ENCODE peak calls at places on chromosomes 12 and 14, in nine cellular contexts. J, R, O, H, A, E, Q, W and C are unnamed samples.

GRCh38 chr12:50739611-50740010 is 24.3 kb upstream of the ATF1 start:
- DNase-seq in O (no peak), A (no peak), H (no peak), J (no peak), E (no peak), W (no peak), R (no peak), Q (no peak), C (no peak)

GRCh38 chr14:81313775-81314429 is 86.2 kb downstream of the STON2 start:
- DNase-seq in W (no peak), Q (no peak), H (peak), A (no peak), J (no peak), O (no peak), R (no peak), E (no peak), C (no peak)

GRCh38 chr14:63555572-63555971 is 12.4 kb upstream of the PPP2R5E start:
- DNase-seq in Q (no peak), A (no peak), E (no peak), W (no peak), H (no peak), J (no peak), O (no peak), R (no peak), C (no peak)

GRCh38 chr12:108350511-108350910 is 11.4 kb upstream of the CMKLR1 start:
- DNase-seq in A (no peak), R (no peak), J (no peak), W (no peak), E (no peak), H (no peak), Q (no peak), O (no peak), C (no peak)

GRCh38 chr12:39365364-39366001 is 77.4 kb downstream of the KIF21A start:
- DNase-seq in H (no peak), J (no peak), Q (no peak), O (no peak), E (no peak), R (no peak), W (no peak), A (no peak), C (no peak)

GRCh38 chr14:99889268-99889667 is 96.1 kb downstream of the EML1 start:
- DNase-seq in W (no peak), R (no peak), A (no peak), O (no peak), Q (no peak), E (no peak), J (no peak), H (no peak), C (no peak)

GRCh38 chr12:70839544-70839943 is 81.0 kb downstream of the PTPRR start:
- DNase-seq in E (no peak), O (no peak), W (no peak), H (no peak), R (no peak), A (no peak), Q (no peak), J (no peak), C (no peak)

GRCh38 chr14:70567791-70568190 is 32.7 kb downstream of the MED6 start:
- DNase-seq in E (no peak), R (no peak), H (peak), A (no peak), O (peak), W (no peak), Q (peak), J (no peak), C (peak)

GRCh38 chr12:51639361-51639760 is 48.3 kb downstream of the SCN8A start:
- DNase-seq in E (no peak), R (no peak), Q (no peak), A (no peak), H (peak), W (no peak), O (no peak), J (no peak), C (no peak)

GRCh38 chr12:106051853-106052531 is 86.8 kb downstream of the NUAK1 start:
- DNase-seq in O (no peak), E (no peak), J (no peak), A (no peak), W (no peak), H (peak), Q (no peak), R (no peak), C (no peak)

GRCh38 chr14:99643343-99643742 is 1.6 kb upstream of the HHIPL1 start:
- DNase-seq in E (no peak), R (no peak), H (no peak), Q (peak), A (no peak), J (no peak), W (no peak), O (no peak), C (no peak)

GRCh38 chr14:86296173-86296572 is 766.2 kb downstream of the FLRT2 start:
- DNase-seq in W (no peak), E (no peak), O (no peak), R (no peak), J (no peak), A (no peak), H (no peak), Q (no peak), C (no peak)

GRCh38 chr14:99884834-99885648 is 91.8 kb downstream of the EML1 start:
- DNase-seq in R (no peak), J (no peak), W (no peak), H (peak), Q (peak), E (no peak), A (no peak), O (peak), C (peak)

GRCh38 chr12:1421091-1421902 is 173.1 kb downstream of the FBXL14 start:
- DNase-seq in H (no peak), E (no peak), O (no peak), R (no peak), J (no peak), Q (no peak), A (no peak), W (no peak), C (no peak)

GRCh38 chr12:66644151-66644550 is 34.7 kb downstream of the GRIP1 start:
- DNase-seq in Q (no peak), O (no peak), J (no peak), W (no peak), A (no peak), H (no peak), E (no peak), R (no peak), C (no peak)